ENCODE peak calls at places on chromosomes 6 and 20, in eight cellular contexts. B, N, G, H, W, R, D and J are unnamed samples.

GRCh38 chr6:80161438-80161837 is 55.0 kb downstream of the BCKDHB start:
- DNase-seq in N (no peak), B (no peak), G (no peak), H (no peak), D (no peak), R (no peak), W (peak), J (no peak)

GRCh38 chr6:79257381-79258205 is 23.1 kb upstream of the HMGN3 start:
- DNase-seq in D (no peak), R (peak), H (no peak), B (peak), W (no peak), G (no peak), N (no peak), J (peak)

GRCh38 chr20:38387953-38388352 is 41.7 kb downstream of the LBP start:
- DNase-seq in B (no peak), R (no peak), D (no peak), N (peak), G (no peak), W (no peak), H (no peak), J (no peak)

GRCh38 chr6:47057830-47058540 is 15.9 kb upstream of the ADGRF1 start:
- DNase-seq in G (no peak), D (no peak), B (peak), W (no peak), N (no peak), R (no peak), H (no peak), J (peak)

GRCh38 chr20:24673678-24674570 is 204.5 kb downstream of the SYNDIG1 start:
- DNase-seq in D (peak), R (peak), N (no peak), H (no peak), W (no peak), G (no peak), B (peak), J (peak)

GRCh38 chr6:19905584-19905983 is 68.4 kb downstream of the ID4 start:
- DNase-seq in R (no peak), D (no peak), N (no peak), W (no peak), B (no peak), H (no peak), G (no peak), J (no peak)

GRCh38 chr6:133951881-133952814 is 876 bp upstream of the TBPL1 start:
- DNase-seq in B (peak), H (peak), G (peak), W (peak), R (peak), N (peak), D (peak), J (peak)

GRCh38 chr6:159203304-159204005 is 34.3 kb downstream of the FNDC1 start:
- DNase-seq in B (peak), N (no peak), W (no peak), G (no peak), D (no peak), R (peak), H (no peak), J (peak)

GRCh38 chr20:43949741-43950618 is 35.3 kb downstream of the TOX2 start:
- DNase-seq in W (no peak), H (peak), D (peak), R (no peak), G (no peak), N (no peak), B (peak), J (peak)

GRCh38 chr6:77448546-77448945 is 14.7 kb downstream of the HTR1B start:
- DNase-seq in D (no peak), H (no peak), R (peak), N (no peak), W (no peak), G (no peak), B (no peak), J (no peak)

GRCh38 chr6:38774933-38775707 is 60.0 kb downstream of the DNAH8 start:
- DNase-seq in N (no peak), W (no peak), H (no peak), G (no peak), B (no peak), D (no peak), R (no peak), J (no peak)

GRCh38 chr20:4902788-4903187 is 98.5 kb downstream of the SLC23A2 start:
- DNase-seq in N (no peak), D (no peak), G (no peak), H (no peak), B (no peak), R (no peak), W (no peak), J (no peak)

GRCh38 chr6:35046862-35047261 is 94.3 kb downstream of the TCP11 start:
- DNase-seq in H (no peak), N (no peak), B (no peak), R (no peak), W (no peak), G (no peak), D (no peak), J (no peak)

GRCh38 chr6:16751251-16751946 is 9.9 kb downstream of the ATXN1 start:
- DNase-seq in G (no peak), B (peak), H (no peak), R (peak), N (no peak), D (no peak), W (no peak), J (no peak)

GRCh38 chr6:145656128-145656527 is 79.2 kb downstream of the EPM2A start:
- DNase-seq in G (no peak), D (no peak), H (no peak), R (no peak), B (no peak), W (no peak), N (no peak), J (no peak)

GRCh38 chr20:17533396-17533795 is 2.2 kb upstream of the BFSP1 start:
- DNase-seq in H (no peak), G (no peak), N (peak), W (peak), D (no peak), B (peak), R (peak), J (peak)

GRCh38 chr6:131976545-131977061 is 25.4 kb upstream of the CCN2 start:
- DNase-seq in D (no peak), H (no peak), W (no peak), R (peak), G (no peak), N (no peak), B (peak), J (peak)

GRCh38 chr20:56393133-56393472 is 658 bp downstream of the CSTF1 start:
- DNase-seq in D (no peak), G (no peak), H (no peak), R (no peak), W (no peak), N (no peak), B (no peak), J (no peak)

GRCh38 chr6:80956898-80957297 is 795.6 kb downstream of the TENT5A start:
- DNase-seq in W (no peak), G (no peak), D (no peak), H (no peak), B (no peak), R (no peak), N (no peak), J (no peak)

GRCh38 chr6:20319520-20320357 is 81.9 kb upstream of the E2F3 start:
- DNase-seq in G (peak), W (no peak), N (no peak), H (peak), D (peak), R (no peak), B (no peak), J (no peak)

GRCh38 chr6:103122766-103123601 is 1729.5 kb downstream of the GRIK2 start:
- DNase-seq in D (no peak), N (peak), G (no peak), H (peak), B (peak), W (peak), R (peak), J (peak)

GRCh38 chr6:155313602-155314091 is 637 bp downstream of the TFB1M start:
- DNase-seq in G (no peak), B (peak), R (no peak), H (no peak), D (no peak), W (no peak), N (no peak), J (no peak)

GRCh38 chr6:154815938-154816820 is 83.0 kb downstream of the SCAF8 start:
- DNase-seq in G (no peak), B (peak), W (no peak), D (no peak), N (no peak), R (peak), H (no peak), J (peak)

GRCh38 chr6:136077834-136078576 is 172.1 kb downstream of the MTFR2 start:
- DNase-seq in N (no peak), W (no peak), B (peak), R (peak), D (no peak), G (peak), H (no peak), J (peak)

GRCh38 chr6:158092806-158093205 is 75.3 kb downstream of the SERAC1 start:
- DNase-seq in R (no peak), W (no peak), N (no peak), H (no peak), D (no peak), B (no peak), G (no peak), J (no peak)

GRCh38 chr20:53623454-53624206 is 30.0 kb upstream of the ZNF217 start:
- DNase-seq in N (peak), G (peak), B (peak), R (peak), W (peak), D (peak), H (no peak), J (peak)

GRCh38 chr20:13325033-13325432 is 104.0 kb downstream of the ISM1 start:
- DNase-seq in W (peak), H (no peak), B (peak), N (peak), G (no peak), D (no peak), R (peak), J (peak)

GRCh38 chr6:31328355-31328960 is 28.5 kb downstream of the HLA-B start:
- DNase-seq in G (no peak), B (no peak), N (peak), H (no peak), W (no peak), D (no peak), R (no peak), J (no peak)

GRCh38 chr6:73353636-73354388 is at the start of gene DPPA5:
- DNase-seq in B (no peak), N (peak), R (no peak), H (no peak), G (no peak), D (no peak), W (no peak), J (no peak)

GRCh38 chr6:125957845-125958244 is 1.3 kb downstream of the HINT3 start:
- DNase-seq in W (no peak), N (peak), G (no peak), H (peak), B (peak), R (peak), D (no peak), J (no peak)
- H3K27ac ChIP-seq in W (no peak), N (no peak), G (peak), H (peak), B (no peak), R (no peak), D (peak), J (no peak)

GRCh38 chr6:42197574-42198362 is 3.0 kb upstream of the GUCA1B start:
- DNase-seq in B (peak), W (no peak), R (peak), N (no peak), D (no peak), G (no peak), H (peak), J (peak)
- TF ChIP-seq CTCF in B (peak), W (no peak), R (peak), N (no peak), D (no peak), G (no peak), H (no peak), J (peak)

DNA sequence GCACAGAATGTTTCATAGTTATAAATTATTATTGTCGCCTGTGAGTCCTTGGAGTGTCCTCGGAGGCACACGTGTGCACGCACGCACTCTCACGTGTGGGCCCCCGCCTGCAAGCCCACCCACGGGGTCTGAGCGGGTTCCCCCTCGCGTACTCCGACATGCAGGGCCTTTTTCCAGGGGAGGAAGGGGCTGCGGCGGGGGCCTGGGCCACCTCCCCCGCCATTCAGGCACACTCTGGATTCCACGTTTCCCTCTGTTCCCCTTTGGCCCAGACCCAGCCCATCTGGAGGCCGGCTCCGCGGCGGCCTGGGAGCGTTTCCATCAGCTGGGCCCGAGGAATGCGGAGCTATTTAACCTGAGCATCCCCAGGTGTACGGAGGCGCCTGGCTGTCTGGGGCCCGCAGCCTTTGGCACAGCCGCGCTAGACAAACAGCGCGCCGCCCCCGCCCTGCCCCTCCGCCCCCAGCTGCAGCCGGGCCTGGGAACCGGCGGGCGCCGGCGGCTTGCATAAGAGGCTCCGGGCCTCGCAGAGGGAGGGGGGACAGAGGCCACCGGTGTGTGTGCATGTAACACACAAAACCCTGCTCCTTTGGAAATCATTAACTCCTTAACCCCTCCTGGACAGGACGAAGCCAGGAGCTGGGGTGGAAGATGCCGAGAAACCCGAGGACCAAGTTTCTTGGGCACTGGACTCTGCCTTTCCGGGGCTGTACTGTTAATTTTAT is 3.3 kb downstream of the ID1 start:
- DNase-seq in W (peak), H (no peak), R (peak), G (peak), B (peak), N (peak), D (peak), J (no peak)
- H3K27ac ChIP-seq in W (peak), H (no peak), R (peak), G (peak), B (peak), N (peak), D (peak), J (no peak)

GRCh38 chr6:2939315-2940009 is 31.9 kb downstream of the SERPINB6 start:
- DNase-seq in W (no peak), G (no peak), H (no peak), R (no peak), B (no peak), D (peak), N (no peak), J (no peak)

GRCh38 chr6:2937627-2938003 is 33.8 kb downstream of the SERPINB6 start:
- DNase-seq in G (no peak), N (no peak), D (no peak), R (no peak), B (no peak), H (no peak), W (no peak), J (no peak)

GRCh38 chr6:2938004-2938631 is 33.2 kb downstream of the SERPINB6 start:
- DNase-seq in B (no peak), N (no peak), D (peak), G (no peak), W (no peak), H (no peak), R (no peak), J (no peak)

GRCh38 chr6:2940010-2940850 is 31.1 kb downstream of the SERPINB6 start:
- DNase-seq in D (peak), H (no peak), G (no peak), W (no peak), B (no peak), R (no peak), N (no peak), J (no peak)

DNA sequence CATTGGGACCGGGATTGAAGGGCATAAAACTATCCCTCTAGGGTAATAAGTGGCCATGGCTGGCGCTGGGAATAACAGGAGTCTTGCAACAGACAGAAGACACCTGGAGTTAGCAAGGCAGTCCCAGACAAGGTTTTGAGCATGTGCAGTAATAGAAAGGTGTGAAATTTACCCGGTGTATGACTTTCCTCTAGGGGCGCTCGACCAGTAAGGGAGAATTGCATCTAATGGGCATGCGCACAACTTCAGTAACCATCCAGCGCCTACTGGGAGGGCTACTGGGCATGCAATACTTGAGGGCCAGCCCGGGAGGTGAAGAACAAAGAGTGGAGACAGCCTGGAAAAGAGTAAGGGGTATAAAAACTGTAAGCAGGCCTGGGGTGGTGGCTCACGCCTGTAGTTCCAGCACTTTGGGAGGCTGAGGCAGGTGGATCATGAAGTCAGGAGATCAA is 32.7 kb downstream of the SERPINB6 start:
- DNase-seq in W (no peak), R (no peak), G (no peak), D (peak), H (no peak), B (no peak), N (peak), J (no peak)
- TF ChIP-seq CTCF in W (no peak), R (no peak), G (no peak), D (no peak), H (no peak), B (no peak), N (peak), J (peak)